ENCODE peak calls at places on chromosomes 2 and 18, in four cellular contexts. One of them, this sample, is unnamed.

GRCh38 chr18:64972545-64972944 is 778.3 kb upstream of the CDH7 start:
- DNase-seq in NCI-H1417 treated with DMSO at 0.1 percent for 48 hours: no peak
- DNase-seq in K562: no peak
- DNase-seq in NCI-H2081: no peak
- DNase-seq in this sample: no peak

GRCh38 chr2:64807417-64807816 is 153.7 kb upstream of the SERTAD2 start:
- DNase-seq in NCI-H1417 treated with DMSO at 0.1 percent for 48 hours: no peak
- DNase-seq in K562: peak
- DNase-seq in NCI-H2081: no peak
- DNase-seq in this sample: no peak

GRCh38 chr2:163401481-163401880 is 334.3 kb downstream of the FIGN start:
- DNase-seq in NCI-H1417 treated with DMSO at 0.1 percent for 48 hours: no peak
- DNase-seq in K562: no peak
- DNase-seq in NCI-H2081: no peak
- DNase-seq in this sample: no peak

GRCh38 chr2:36438454-36438977 is 82.9 kb downstream of the CRIM1 start:
- DNase-seq in NCI-H1417 treated with DMSO at 0.1 percent for 48 hours: no peak
- DNase-seq in K562: no peak
- DNase-seq in NCI-H2081: no peak
- DNase-seq in this sample: no peak

GRCh38 chr2:226475650-226476049 is 324.0 kb downstream of the IRS1 start:
- DNase-seq in NCI-H1417 treated with DMSO at 0.1 percent for 48 hours: no peak
- DNase-seq in K562: no peak
- DNase-seq in NCI-H2081: no peak
- DNase-seq in this sample: no peak

GRCh38 chr2:81576713-81577112 is 1272.2 kb upstream of the LRRTM1 start:
- DNase-seq in NCI-H1417 treated with DMSO at 0.1 percent for 48 hours: no peak
- DNase-seq in K562: no peak
- DNase-seq in NCI-H2081: no peak
- DNase-seq in this sample: no peak

GRCh38 chr2:38245114-38245641 is 131.9 kb downstream of the ATL2 start:
- DNase-seq in NCI-H1417 treated with DMSO at 0.1 percent for 48 hours: no peak
- DNase-seq in K562: no peak
- DNase-seq in NCI-H2081: no peak
- DNase-seq in this sample: no peak

GRCh38 chr2:26080356-26080755 is 46.5 kb downstream of the RAB10 start:
- DNase-seq in NCI-H1417 treated with DMSO at 0.1 percent for 48 hours: no peak
- DNase-seq in K562: no peak
- DNase-seq in NCI-H2081: no peak
- DNase-seq in this sample: no peak

GRCh38 chr2:77127345-77127744 is 394.8 kb downstream of the LRRTM4 start:
- DNase-seq in NCI-H1417 treated with DMSO at 0.1 percent for 48 hours: no peak
- DNase-seq in K562: no peak
- DNase-seq in NCI-H2081: no peak
- DNase-seq in this sample: no peak

GRCh38 chr2:144154205-144154604 is 365.7 kb downstream of the ZEB2 start:
- DNase-seq in NCI-H1417 treated with DMSO at 0.1 percent for 48 hours: no peak
- DNase-seq in K562: no peak
- DNase-seq in NCI-H2081: no peak
- DNase-seq in this sample: no peak

GRCh38 chr2:127175406-127175805 is 44.7 kb downstream of the CYP27C1 start:
- DNase-seq in NCI-H1417 treated with DMSO at 0.1 percent for 48 hours: no peak
- DNase-seq in K562: no peak
- DNase-seq in NCI-H2081: no peak
- DNase-seq in this sample: no peak

GRCh38 chr2:220646424-220646823 is 925.7 kb downstream of the EPHA4 start:
- DNase-seq in NCI-H1417 treated with DMSO at 0.1 percent for 48 hours: no peak
- DNase-seq in K562: no peak
- DNase-seq in NCI-H2081: no peak
- DNase-seq in this sample: no peak